ENCODE peak calls at places on chromosomes 4 and X, in seven cellular contexts. One of them, this sample, is unnamed.

GRCh38 chrX:133380882-133381619 is 34.2 kb downstream of the GPC4 start:
- DNase-seq in sigmoid colon: no peak
- DNase-seq in sciatic nerve: no peak
- DNase-seq in fibroblast of mammary gland: no peak
- DNase-seq in mucosa of gallbladder: no peak
- DNase-seq in suprapubic skin: no peak
- DNase-seq in H4: no peak
- DNase-seq in this sample: no peak

GRCh38 chrX:31580726-31581125 is 508.9 kb upstream of the FTHL17 start:
- DNase-seq in mucosa of gallbladder: no peak
- DNase-seq in fibroblast of mammary gland: peak
- DNase-seq in H4: peak
- DNase-seq in sigmoid colon: no peak
- DNase-seq in sciatic nerve: no peak
- DNase-seq in suprapubic skin: no peak
- DNase-seq in this sample: no peak

GRCh38 chr4:28007693-28008092 is 1147.1 kb downstream of the STIM2 start:
- DNase-seq in suprapubic skin: no peak
- DNase-seq in sigmoid colon: no peak
- DNase-seq in mucosa of gallbladder: no peak
- DNase-seq in fibroblast of mammary gland: no peak
- DNase-seq in sciatic nerve: no peak
- DNase-seq in H4: no peak
- DNase-seq in this sample: no peak

GRCh38 chr4:1756079-1756478 is 34.8 kb downstream of the TACC3 start:
- DNase-seq in suprapubic skin: no peak
- DNase-seq in H4: no peak
- DNase-seq in fibroblast of mammary gland: no peak
- DNase-seq in sciatic nerve: no peak
- DNase-seq in mucosa of gallbladder: no peak
- DNase-seq in sigmoid colon: no peak
- DNase-seq in this sample: no peak

GRCh38 chr4:24143741-24144140 is 253.9 kb upstream of the PPARGC1A start:
- DNase-seq in sigmoid colon: no peak
- DNase-seq in mucosa of gallbladder: no peak
- DNase-seq in sciatic nerve: no peak
- DNase-seq in fibroblast of mammary gland: no peak
- DNase-seq in suprapubic skin: no peak
- DNase-seq in H4: no peak
- DNase-seq in this sample: no peak

GRCh38 chr4:183284229-183284628 is 35.8 kb downstream of the CLDN22 start:
- DNase-seq in sciatic nerve: no peak
- DNase-seq in mucosa of gallbladder: no peak
- DNase-seq in H4: no peak
- DNase-seq in fibroblast of mammary gland: no peak
- DNase-seq in suprapubic skin: no peak
- DNase-seq in sigmoid colon: no peak
- DNase-seq in this sample: no peak

GRCh38 chrX:3549442-3549875 is 164.0 kb downstream of the PRKX start:
- DNase-seq in mucosa of gallbladder: no peak
- DNase-seq in fibroblast of mammary gland: peak
- DNase-seq in sigmoid colon: no peak
- DNase-seq in suprapubic skin: no peak
- DNase-seq in sciatic nerve: no peak
- DNase-seq in H4: peak
- DNase-seq in this sample: no peak

GRCh38 chr4:103718993-103719319 is 829 bp downstream of the TACR3 start:
- DNase-seq in H4: no peak
- DNase-seq in mucosa of gallbladder: peak
- DNase-seq in sciatic nerve: no peak
- DNase-seq in fibroblast of mammary gland: peak
- DNase-seq in suprapubic skin: no peak
- DNase-seq in sigmoid colon: no peak
- DNase-seq in this sample: no peak

GRCh38 chrX:150913511-150913910 is 15.0 kb upstream of the CD99L2 start:
- DNase-seq in sigmoid colon: no peak
- DNase-seq in fibroblast of mammary gland: peak
- DNase-seq in sciatic nerve: no peak
- DNase-seq in mucosa of gallbladder: no peak
- DNase-seq in H4: peak
- DNase-seq in suprapubic skin: no peak
- DNase-seq in this sample: no peak